ENCODE peak calls at places on chromosomes 4 and X, in ten cellular contexts. C, M, L, Z, F, Y, P, H, U and J are unnamed samples.

GRCh38 chr4:82613111-82613510 is 51.3 kb upstream of the TMEM150C start:
- DNase-seq in U (no peak), H (no peak), C (no peak), F (no peak), P (no peak), M (no peak), Y (no peak), L (no peak), Z (no peak), J (no peak)

GRCh38 chr4:35939746-35940145 is 304.6 kb downstream of the ARAP2 start:
- DNase-seq in L (no peak), U (no peak), P (no peak), Y (no peak), F (no peak), M (no peak), C (no peak), Z (no peak), H (no peak), J (no peak)

GRCh38 chr4:8278009-8278395 is 8.4 kb downstream of the HTRA3 start:
- DNase-seq in U (no peak), F (no peak), C (no peak), H (no peak), Y (no peak), P (no peak), Z (no peak), M (no peak), L (peak), J (no peak)

GRCh38 chr4:155569960-155570515 is 96.6 kb upstream of the GUCY1A1 start:
- DNase-seq in F (no peak), C (no peak), P (no peak), M (no peak), Y (no peak), L (no peak), U (no peak), H (no peak), Z (no peak), J (no peak)

GRCh38 chrX:130173190-130173895 is 1.6 kb downstream of the RAB33A start:
- DNase-seq in Y (no peak), C (peak), H (no peak), Z (no peak), L (peak), P (peak), U (no peak), F (no peak), M (no peak), J (peak)

GRCh38 chr4:620201-620600 is 5.2 kb upstream of the PDE6B start:
- DNase-seq in H (no peak), C (no peak), F (no peak), Y (no peak), L (peak), P (no peak), U (no peak), Z (no peak), M (no peak), J (no peak)

GRCh38 chr4:8559524-8560264 is 20.5 kb upstream of the GPR78 start:
- DNase-seq in P (no peak), U (no peak), M (no peak), C (no peak), H (no peak), L (no peak), Y (peak), F (no peak), Z (no peak), J (no peak)

GRCh38 chr4:66625480-66625879 is 919.8 kb downstream of the CENPC start:
- DNase-seq in L (no peak), H (no peak), Y (no peak), P (no peak), F (no peak), M (no peak), Z (no peak), C (no peak), U (no peak), J (no peak)

GRCh38 chr4:116664198-116664597 is 421.2 kb downstream of the TRAM1L1 start:
- DNase-seq in C (no peak), Z (no peak), P (no peak), F (no peak), H (no peak), U (no peak), Y (no peak), M (no peak), L (no peak), J (no peak)

GRCh38 chr4:26830016-26830415 is 30.6 kb upstream of the STIM2 start:
- DNase-seq in U (no peak), M (no peak), L (no peak), H (no peak), F (no peak), C (no peak), Z (no peak), P (no peak), Y (no peak), J (no peak)

GRCh38 chr4:26823583-26823982 is 37.1 kb upstream of the STIM2 start:
- DNase-seq in U (no peak), Y (no peak), F (no peak), M (no peak), Z (no peak), P (no peak), H (no peak), C (no peak), L (no peak), J (no peak)

GRCh38 chr4:26829018-26829417 is 31.6 kb upstream of the STIM2 start:
- DNase-seq in C (no peak), M (no peak), Y (no peak), P (no peak), U (no peak), H (no peak), F (no peak), Z (no peak), L (no peak), J (no peak)

GRCh38 chr4:26827798-26828197 is 32.8 kb upstream of the STIM2 start:
- DNase-seq in U (no peak), C (no peak), F (no peak), M (no peak), Y (no peak), L (no peak), H (no peak), Z (no peak), P (no peak), J (no peak)

GRCh38 chr4:26826721-26827120 is 33.9 kb upstream of the STIM2 start:
- DNase-seq in Y (no peak), Z (no peak), M (peak), L (no peak), U (no peak), C (peak), H (no peak), F (no peak), P (no peak), J (no peak)
- H3K4me3 ChIP-seq in Y (no peak), Z (no peak), M (no peak), L (no peak), U (no peak), C (no peak), H (no peak), F (no peak), P (no peak), J (no peak)

DNA sequence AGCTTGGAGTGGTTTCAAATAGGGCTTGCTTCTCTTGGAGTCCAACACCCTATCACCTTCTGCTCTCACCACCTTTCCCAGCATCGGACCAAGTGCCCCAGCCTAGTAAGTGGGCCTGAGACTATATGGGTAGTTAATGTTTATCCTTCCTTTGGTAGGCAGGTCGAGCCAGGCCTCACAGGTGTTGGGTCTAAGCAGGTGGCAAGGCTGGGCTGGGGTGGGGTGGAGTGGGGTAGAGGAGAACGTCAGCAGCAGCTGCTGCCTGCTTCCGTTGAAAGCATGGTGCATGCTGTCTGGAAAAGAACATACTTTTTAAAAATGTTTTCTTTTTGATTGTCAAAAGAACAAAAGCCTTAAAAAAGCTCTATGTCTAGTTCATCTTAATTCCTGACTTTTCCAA is 1.3 kb downstream of the DRP2 start:
- DNase-seq in C (no peak), U (no peak), L (no peak), P (no peak), Z (no peak), Y (no peak), H (no peak), M (no peak), F (no peak), J (no peak)
- H3K4me3 ChIP-seq in C (no peak), U (no peak), L (no peak), P (no peak), Z (no peak), Y (no peak), H (peak), M (no peak), F (no peak), J (no peak)

DNA sequence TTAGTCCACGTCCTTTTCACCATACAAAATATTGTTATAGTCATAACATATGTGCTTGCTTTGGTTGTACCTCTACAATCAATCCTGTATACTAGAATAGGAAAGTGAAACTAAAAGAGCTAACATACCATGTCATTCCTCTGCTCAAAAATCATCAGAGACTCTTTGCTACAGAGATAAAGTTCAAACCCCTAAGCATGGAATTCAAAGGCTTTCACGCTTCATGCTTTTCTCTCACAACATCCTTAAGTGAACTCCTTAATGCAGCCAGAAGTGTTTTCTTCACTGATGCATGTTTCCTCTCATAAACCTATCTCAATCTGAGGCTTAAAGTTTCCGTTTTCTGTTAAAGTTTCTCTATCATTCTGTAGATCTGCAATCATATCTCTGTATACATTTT is 744.6 kb upstream of the IGFBP7 start:
- DNase-seq in Z (no peak), P (no peak), L (no peak), F (no peak), M (no peak), H (no peak), C (no peak), U (no peak), Y (no peak), J (no peak)
- H3K4me3 ChIP-seq in Z (no peak), P (no peak), L (no peak), F (peak), M (no peak), H (no peak), C (no peak), U (no peak), Y (no peak), J (no peak)

GRCh38 chr4:52716364-52717151 is 34.7 kb downstream of the ERVMER34-1 start:
- DNase-seq in F (no peak), P (no peak), L (no peak), U (no peak), C (no peak), H (no peak), Y (peak), M (no peak), Z (no peak), J (no peak)

GRCh38 chr4:52715255-52715897 is 35.8 kb downstream of the ERVMER34-1 start:
- DNase-seq in Z (no peak), U (no peak), P (no peak), M (no peak), Y (no peak), F (no peak), C (no peak), H (no peak), L (no peak), J (no peak)

GRCh38 chr4:52714597-52715254 is 36.5 kb downstream of the ERVMER34-1 start:
- DNase-seq in C (no peak), Y (no peak), F (no peak), U (no peak), P (peak), Z (no peak), L (no peak), M (no peak), H (no peak), J (no peak)

GRCh38 chr4:52715914-52716313 is 35.3 kb downstream of the ERVMER34-1 start:
- DNase-seq in U (no peak), C (no peak), Z (no peak), M (no peak), Y (no peak), H (no peak), P (no peak), F (no peak), L (no peak), J (no peak)

GRCh38 chr4:52718123-52718522 is 33.1 kb downstream of the ERVMER34-1 start:
- DNase-seq in H (no peak), Y (no peak), Z (no peak), M (no peak), C (no peak), L (no peak), P (no peak), U (no peak), F (no peak), J (no peak)
- H3K4me3 ChIP-seq in H (no peak), Y (no peak), Z (no peak), M (no peak), C (no peak), L (no peak), P (no peak), U (no peak), F (no peak), J (no peak)

DNA sequence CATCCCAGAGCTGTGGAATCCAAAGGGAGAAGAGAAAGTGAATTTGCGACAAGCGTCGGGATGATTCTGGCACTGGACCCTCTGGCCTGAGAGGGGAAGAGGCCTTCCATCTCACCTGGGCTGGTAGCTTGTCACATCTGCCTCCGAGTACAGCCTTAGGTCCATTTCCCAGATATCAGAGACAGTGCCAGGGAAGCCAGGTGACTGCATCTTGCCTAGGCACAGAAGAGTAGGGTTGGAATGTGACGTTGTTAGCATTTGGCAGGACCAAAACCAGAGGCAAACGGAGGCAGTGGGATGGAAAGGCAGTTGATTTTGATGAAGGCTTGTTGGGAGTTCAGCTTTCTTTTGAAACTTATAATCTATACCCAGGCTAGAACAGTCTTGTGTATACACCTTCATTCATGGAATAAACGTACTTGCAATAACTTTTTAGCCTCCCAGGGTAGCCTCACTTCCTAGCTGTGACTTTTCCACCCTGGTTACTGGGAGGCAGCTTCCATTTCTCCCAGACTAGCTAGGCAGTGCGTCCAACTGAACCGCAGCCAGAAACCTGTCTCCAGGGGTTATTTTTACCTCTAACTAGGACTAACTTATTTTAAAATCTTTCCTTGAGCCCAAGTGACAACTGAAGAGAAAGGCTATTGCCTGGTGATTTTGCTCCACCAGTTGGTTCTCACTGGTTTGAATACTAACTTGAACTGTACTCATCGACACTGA is 5.9 kb downstream of the SOD3 start:
- DNase-seq in P (no peak), Y (no peak), F (no peak), L (no peak), C (no peak), U (no peak), H (no peak), M (no peak), Z (no peak), J (no peak)
- H3K4me3 ChIP-seq in P (no peak), Y (no peak), F (peak), L (no peak), C (no peak), U (no peak), H (no peak), M (no peak), Z (no peak), J (no peak)

DNA sequence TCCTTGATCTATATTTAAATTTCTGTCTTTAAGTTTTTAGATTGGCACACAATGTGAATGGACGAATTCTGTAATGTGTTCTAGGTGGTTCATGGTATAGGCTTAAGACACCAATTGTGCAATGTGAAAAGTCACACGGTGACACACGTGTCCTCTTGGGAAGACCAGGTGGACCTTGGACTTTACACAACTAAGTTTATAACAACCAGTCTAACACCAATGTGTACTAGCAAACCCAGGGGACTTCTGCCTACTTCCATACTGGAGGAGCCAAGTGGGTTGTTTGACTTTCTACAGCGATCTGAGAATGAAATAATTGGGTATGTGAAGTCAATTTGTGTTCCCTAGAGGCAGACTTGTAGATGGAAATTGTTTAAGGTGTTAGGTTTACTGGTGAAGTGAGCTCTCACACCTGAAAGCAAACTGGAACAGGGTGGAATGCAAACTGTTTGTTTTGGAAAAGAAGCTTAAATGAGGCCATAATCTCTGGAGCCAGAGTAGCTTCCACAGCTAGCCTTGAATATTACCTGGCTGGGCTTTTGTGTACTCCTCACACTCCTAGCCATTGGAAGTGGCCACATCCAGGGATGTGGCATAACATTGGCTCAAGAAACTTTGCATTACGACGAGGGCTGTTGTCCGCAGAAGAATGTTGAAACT is 45.9 kb upstream of the WDR1 start:
- DNase-seq in Z (no peak), F (no peak), M (no peak), C (no peak), L (no peak), U (no peak), P (no peak), Y (no peak), H (no peak), J (no peak)
- H3K4me3 ChIP-seq in Z (no peak), F (no peak), M (no peak), C (no peak), L (no peak), U (no peak), P (no peak), Y (no peak), H (no peak), J (no peak)

GRCh38 chr4:26131053-26131452 is 189.8 kb upstream of the RBPJ start:
- DNase-seq in H (no peak), Z (no peak), F (no peak), P (no peak), L (no peak), Y (no peak), U (peak), C (no peak), M (no peak), J (no peak)

GRCh38 chr4:26127851-26128337 is 192.9 kb upstream of the RBPJ start:
- DNase-seq in M (no peak), F (peak), P (peak), C (peak), Y (no peak), U (no peak), H (no peak), Z (no peak), L (no peak), J (no peak)

GRCh38 chr4:26132858-26133257 is 188.0 kb upstream of the RBPJ start:
- DNase-seq in F (no peak), C (no peak), H (no peak), L (no peak), Y (peak), U (no peak), M (no peak), P (no peak), Z (peak), J (no peak)

GRCh38 chr4:26131711-26132110 is 189.1 kb upstream of the RBPJ start:
- DNase-seq in C (no peak), F (no peak), H (no peak), Y (no peak), Z (no peak), L (no peak), P (no peak), U (peak), M (peak), J (no peak)

DNA sequence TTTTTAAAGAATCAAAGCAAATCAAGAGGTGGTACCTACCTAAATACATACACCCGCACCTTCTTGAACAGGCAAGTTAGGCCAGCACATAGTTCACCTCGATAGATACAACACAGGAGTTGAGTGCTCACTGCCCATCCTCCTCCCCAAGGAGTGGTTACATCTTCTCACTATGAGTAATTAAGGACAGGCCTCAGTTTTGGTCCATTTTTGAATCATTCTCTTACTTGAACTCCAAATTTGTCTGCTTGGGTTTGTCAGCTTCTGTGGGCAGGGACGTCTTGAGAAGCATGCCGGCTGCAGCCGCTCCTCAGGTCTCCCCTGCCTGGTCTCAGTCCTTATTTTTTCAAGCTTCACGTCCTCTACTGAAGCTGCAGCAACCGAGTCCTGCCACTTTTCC is 190.6 kb upstream of the RBPJ start:
- DNase-seq in Y (no peak), M (peak), F (no peak), U (no peak), C (no peak), L (no peak), P (no peak), Z (no peak), H (no peak), J (no peak)
- H3K4me3 ChIP-seq in Y (no peak), M (peak), F (no peak), U (no peak), C (no peak), L (no peak), P (no peak), Z (no peak), H (no peak), J (no peak)